ENCODE peak calls at places on chromosome 18, in nine cellular contexts. X is right lobe of liver, I is K562, V is HepG2, O is body of pancreas, C is heart left ventricle, K is GM12878, Y is HCT116, B is gastrocnemius medialis. N is an unnamed sample.

GRCh38 chr18:3224223-3224622 is 4.5 kb upstream of the MYOM1 start:
- ATAC-seq in B (no peak), I (no peak), V (no peak), O (no peak), C (peak; percentile 49), Y (no peak), K (no peak), X (no peak), N (no peak)

GRCh38 chr18:6976935-6977334 is 140.7 kb downstream of the LAMA1 start:
- ATAC-seq in O (peak; percentile 60), X (no peak), B (no peak), Y (no peak), K (no peak), V (no peak), I (no peak), C (no peak), N (no peak)

GRCh38 chr18:66077066-66077465 is 326.3 kb downstream of the CDH7 start:
- ATAC-seq in I (no peak), O (no peak), V (no peak), Y (no peak), B (no peak), X (no peak), C (no peak), K (no peak), N (no peak)

GRCh38 chr18:23568265-23568664 is 18.0 kb downstream of the NPC1 start:
- ATAC-seq in O (no peak), C (no peak), B (no peak), X (no peak), K (no peak), V (no peak), Y (no peak), I (no peak), N (no peak)

GRCh38 chr18:31041346-31042067 is 1.0 kb downstream of the DSC3 start:
- ATAC-seq in Y (peak; percentile 58), X (peak; percentile 12), C (peak; percentile 30), K (no peak), I (no peak), O (no peak), B (no peak), V (no peak), N (no peak)

GRCh38 chr18:70127307-70127828 is 78.1 kb downstream of the RTTN start:
- ATAC-seq in I (no peak), X (no peak), O (no peak), Y (no peak), C (no peak), B (no peak), K (no peak), V (peak; percentile 62), N (no peak)

GRCh38 chr18:832085-832681 is 20.1 kb upstream of the YES1 start:
- ATAC-seq in K (peak; percentile 56), V (peak; percentile 98), C (peak; percentile 42), X (peak; percentile 94), I (peak; percentile 90), O (no peak), B (no peak), Y (peak; percentile 76), N (no peak)

GRCh38 chr18:57748770-57749603 is 54.1 kb downstream of the ATP8B1 start:
- ATAC-seq in B (no peak), K (peak; percentile 98), I (no peak), X (peak; percentile 87), O (peak; percentile 89), V (peak; percentile 93), Y (peak; percentile 70), C (no peak), N (no peak)

GRCh38 chr18:10400534-10400933 is 53.9 kb upstream of the APCDD1 start:
- ATAC-seq in B (no peak), V (no peak), C (peak; percentile 32), O (no peak), Y (no peak), K (peak; percentile 64), I (no peak), X (no peak), N (peak; percentile 48)

GRCh38 chr18:57827646-57828045 is 24.5 kb upstream of the ATP8B1 start:
- ATAC-seq in B (no peak), V (no peak), Y (no peak), I (no peak), X (peak; percentile 22), O (no peak), C (no peak), K (no peak), N (no peak)

GRCh38 chr18:63818212-63818611 is 43.0 kb downstream of the SERPINB7 start:
- ATAC-seq in Y (no peak), V (no peak), I (no peak), O (no peak), K (no peak), B (no peak), X (no peak), C (no peak), N (no peak)

GRCh38 chr18:75477913-75478312 is 50.4 kb upstream of the SMIM21 start:
- ATAC-seq in K (peak; percentile 69), B (no peak), Y (no peak), C (peak; percentile 70), I (no peak), O (no peak), X (peak; percentile 58), V (no peak), N (no peak)

GRCh38 chr18:75247041-75247551 is 36.5 kb downstream of the TSHZ1 start:
- ATAC-seq in Y (no peak), X (peak; percentile 45), K (peak; percentile 58), B (no peak), C (peak; percentile 4), O (peak; percentile 20), I (no peak), V (peak; percentile 22), N (no peak)

GRCh38 chr18:3663870-3664512 is 214.0 kb downstream of the TGIF1 start:
- ATAC-seq in I (no peak), O (no peak), V (peak; percentile 4), Y (no peak), B (no peak), X (no peak), C (no peak), K (no peak), N (no peak)

GRCh38 chr18:77023115-77023782 is 109.3 kb downstream of the MBP start:
- ATAC-seq in O (no peak), B (peak; percentile 99), V (no peak), Y (no peak), I (no peak), X (peak; percentile 21), C (peak; percentile 20), K (no peak), N (no peak)

GRCh38 chr18:34223893-34224422 is 755 bp downstream of the NOL4 start:
- ATAC-seq in K (peak; percentile 17), V (no peak), X (no peak), B (no peak), Y (no peak), O (no peak), I (no peak), C (no peak), N (no peak)
- H3K27me3 ChIP-seq in K (no peaks in the 10 kb centered on the region), V (peaks cover 31% of the 10 kb centered on the region), X (peaks cover 27% of the 10 kb centered on the region), B (peaks cover 37% of the 10 kb centered on the region), Y (no peaks in the 10 kb centered on the region), O (peaks cover 20% of the 10 kb centered on the region), I (no peaks in the 10 kb centered on the region), C (peaks cover 21% of the 10 kb centered on the region), N (peaks cover 95% of the 10 kb centered on the region)

DNA sequence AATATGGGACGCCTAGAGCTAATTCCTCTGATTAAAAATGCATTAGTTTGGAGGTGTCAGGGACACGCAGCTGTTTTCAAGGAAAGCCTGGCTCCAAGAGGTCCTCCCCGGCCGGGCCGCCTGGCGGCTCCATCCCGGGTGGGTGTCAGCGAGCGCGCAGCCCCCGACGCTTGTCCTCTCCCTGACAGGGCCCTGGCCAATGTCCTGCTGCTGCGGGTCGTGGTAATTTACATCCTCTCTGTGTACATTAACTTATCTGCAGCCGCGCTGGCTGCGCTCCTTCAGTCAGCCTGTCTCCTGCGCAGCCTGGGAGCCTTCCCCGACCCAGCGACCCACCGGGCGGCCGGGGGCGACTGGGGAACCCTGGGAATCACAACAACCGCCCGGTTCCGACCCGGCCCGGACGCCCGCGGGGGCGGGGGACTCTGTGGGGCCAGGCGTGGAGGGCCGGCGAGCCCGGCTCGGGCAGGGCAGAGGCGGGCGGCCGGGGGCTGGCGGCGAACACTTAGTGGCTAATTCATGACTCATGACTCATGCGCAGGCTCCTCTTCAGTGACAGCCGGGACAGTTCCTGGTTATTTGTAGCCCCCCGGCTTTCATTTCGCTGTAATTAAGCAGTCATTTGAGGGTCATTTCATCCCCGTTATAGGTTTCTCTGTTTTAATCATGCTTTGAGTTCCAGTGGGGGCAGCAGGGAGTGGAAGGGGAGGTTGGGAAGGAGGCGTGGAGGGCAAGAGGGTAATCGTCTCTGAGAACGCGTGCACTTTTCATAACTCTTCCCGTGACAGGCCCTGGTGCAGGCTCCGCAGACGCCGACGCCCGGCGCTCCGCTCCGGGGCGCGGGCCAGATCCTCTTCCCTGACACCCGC is 141.9 kb upstream of the CTAGE1 start:
- ATAC-seq in O (peak; percentile 63), X (peak; percentile 59), I (peak; percentile 89), Y (peak; percentile 77), V (peak; percentile 95), C (peak; percentile 78), K (no peak), B (peak; percentile 80), N (peak; percentile 85)
- TF ChIP-seq POLR2A in O (peak; percentile 20), X (peak; percentile 72), I (no peak), Y (no peak), V (no peak), C (peak; percentile 42), K (no peak), B (no peak), N (no peak)

GRCh38 chr18:59634096-59634495 is 63.1 kb downstream of the CCBE1 start:
- ATAC-seq in I (no peak), C (no peak), X (no peak), Y (no peak), O (no peak), B (no peak), V (no peak), K (no peak), N (no peak)
- H3K4me1 ChIP-seq in I (no peaks in the 10 kb centered on the region), C (no peaks in the 10 kb centered on the region), X (no peaks in the 10 kb centered on the region), Y (no peaks in the 10 kb centered on the region), O (no peaks in the 10 kb centered on the region), B (no peaks in the 10 kb centered on the region), V (no peaks in the 10 kb centered on the region), K (no peaks in the 10 kb centered on the region), N (no peaks in the 10 kb centered on the region)

GRCh38 chr18:59210311-59210710 is 9.6 kb upstream of the GRP start:
- ATAC-seq in Y (no peak), K (no peak), X (no peak), I (no peak), C (no peak), V (no peak), O (no peak), B (no peak), N (no peak)

GRCh38 chr18:59211629-59212028 is 8.3 kb upstream of the GRP start:
- ATAC-seq in O (no peak), I (no peak), V (no peak), B (no peak), Y (no peak), K (no peak), C (no peak), X (no peak), N (no peak)

GRCh38 chr18:59207506-59207905 is 12.5 kb upstream of the GRP start:
- ATAC-seq in V (no peak), K (no peak), C (no peak), O (no peak), I (no peak), X (no peak), Y (no peak), B (no peak), N (no peak)

DNA sequence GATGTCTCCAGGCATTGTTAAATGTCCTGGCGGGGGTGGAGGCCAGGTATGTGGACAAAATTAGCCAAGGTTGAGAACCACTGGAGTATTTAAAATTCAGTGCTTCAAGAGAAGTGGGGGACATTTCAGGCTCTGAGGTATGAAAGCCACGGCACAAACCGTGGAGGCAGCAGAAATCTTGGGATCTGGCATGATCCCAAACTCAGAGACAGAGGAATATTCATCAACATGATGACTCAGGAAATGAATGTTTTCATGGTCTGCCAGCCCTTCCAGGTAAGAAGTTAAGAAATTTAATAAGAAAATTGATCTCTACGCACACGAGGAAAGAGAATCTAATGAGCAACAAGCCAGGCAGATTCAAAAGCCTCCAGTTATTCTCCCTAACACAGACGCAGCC is 11.4 kb upstream of the GRP start:
- ATAC-seq in B (no peak), X (no peak), O (no peak), K (no peak), C (no peak), I (no peak), Y (no peak), V (no peak), N (no peak)
- H3K27me3 ChIP-seq in B (no peaks in the 10 kb centered on the region), X (no peaks in the 10 kb centered on the region), O (no peaks in the 10 kb centered on the region), K (no peaks in the 10 kb centered on the region), C (no peaks in the 10 kb centered on the region), I (no peaks in the 10 kb centered on the region), Y (peaks cover 13% of the 10 kb centered on the region), V (peaks cover 3% of the 10 kb centered on the region), N (peaks cover 16% of the 10 kb centered on the region)